ENCODE peak calls at places on chromosomes 2 and 18, in ten cellular contexts. U is endothelial cell of umbilical vein, I is uterus, H is A549, E is spleen, W is ovary, K is adrenal gland, N is tibial nerve, C is body of pancreas, O is H54. A is an unnamed sample.
A peak's percentile ranks its signal among the peaks of the same experiment; 100 is the strongest.

GRCh38 chr2:65431417-65432226 is 777 bp downstream of the SPRED2 start:
- DNase-seq in N (no peak), K (peak; percentile 49), H (no peak), U (peak; percentile 25), W (peak; percentile 68), E (peak; percentile 89), O (no peak), C (peak; percentile 59), I (peak; percentile 40), A (peak; percentile 57)

GRCh38 chr2:227378371-227378782 is 729 bp downstream of the TM4SF20 start:
- DNase-seq in K (no peak), H (peak; percentile 46), E (no peak), W (no peak), N (no peak), I (no peak), O (peak; percentile 28), C (no peak), U (no peak), A (no peak)

GRCh38 chr2:190497428-190497827 is 37.1 kb downstream of the NEMP2 start:
- DNase-seq in I (no peak), E (no peak), N (no peak), H (no peak), W (no peak), O (no peak), C (no peak), U (no peak), K (no peak), A (no peak)

GRCh38 chr2:170660406-170660805 is 54.7 kb upstream of the SP5 start:
- DNase-seq in U (peak; percentile 5), O (no peak), E (no peak), K (no peak), C (peak; percentile 30), N (no peak), H (no peak), I (no peak), W (no peak), A (no peak)

GRCh38 chr2:209316141-209316540 is 107.7 kb upstream of the MAP2 start:
- DNase-seq in K (no peak), O (no peak), E (no peak), U (no peak), I (no peak), N (no peak), C (no peak), W (no peak), H (no peak), A (no peak)

GRCh38 chr2:163518762-163519161 is 217.0 kb downstream of the FIGN start:
- DNase-seq in U (no peak), C (no peak), H (no peak), E (no peak), W (no peak), I (no peak), N (no peak), O (no peak), K (no peak), A (no peak)

GRCh38 chr18:75036941-75037516 is 171.9 kb downstream of the PTGR3 start:
- DNase-seq in I (no peak), C (no peak), O (no peak), E (no peak), W (no peak), H (no peak), U (no peak), K (no peak), N (no peak), A (no peak)

GRCh38 chr2:151669585-151670081 is 64.6 kb downstream of the NEB start:
- DNase-seq in O (no peak), I (no peak), N (no peak), K (no peak), W (no peak), C (no peak), U (no peak), E (no peak), H (no peak), A (no peak)

GRCh38 chr2:238152811-238153688 is 5.7 kb upstream of the ERFE start:
- DNase-seq in K (no peak), H (no peak), W (no peak), U (no peak), O (no peak), I (no peak), E (no peak), N (no peak), C (no peak), A (no peak)

GRCh38 chr2:238149841-238150572 is 8.8 kb upstream of the ERFE start:
- DNase-seq in I (no peak), K (no peak), U (no peak), N (no peak), O (no peak), H (no peak), C (no peak), E (no peak), W (no peak), A (no peak)

GRCh38 chr2:238150686-238151085 is 8.1 kb upstream of the ERFE start:
- DNase-seq in I (no peak), H (no peak), U (no peak), O (no peak), E (no peak), K (no peak), N (no peak), C (no peak), W (no peak), A (no peak)

GRCh38 chr2:238151628-238152235 is 7.0 kb upstream of the ERFE start:
- DNase-seq in U (no peak), I (no peak), W (no peak), C (no peak), H (no peak), K (no peak), E (no peak), N (no peak), O (no peak), A (no peak)

GRCh38 chr2:238151205-238151604 is 7.6 kb upstream of the ERFE start:
- DNase-seq in N (no peak), K (no peak), O (no peak), U (no peak), W (no peak), H (no peak), I (no peak), E (no peak), C (no peak), A (no peak)
- TF ChIP-seq POLR2A in N (no peak), K (no peak), O (no peak), U (no peak), W (no peak), H (no peak), I (no peak), E (no peak), C (no peak), A (no peak)

DNA sequence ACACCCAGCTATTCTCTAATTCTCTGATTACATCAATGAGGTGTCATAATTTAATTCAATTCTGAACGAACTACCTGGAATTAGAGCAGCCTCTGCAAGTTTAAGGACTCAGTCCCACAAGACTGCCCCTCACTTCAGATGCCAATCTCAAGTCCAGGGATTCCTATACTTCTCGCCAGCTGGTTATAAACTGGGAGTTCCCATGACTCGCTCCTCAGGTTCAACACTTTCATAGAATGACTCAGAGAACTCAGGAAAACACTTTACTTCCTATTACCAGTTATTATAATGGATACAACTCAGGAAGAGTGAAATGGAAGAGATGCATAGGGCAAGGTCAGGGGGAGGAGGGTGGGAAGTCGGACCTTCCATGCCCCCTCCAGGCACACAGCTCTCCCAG is 112.3 kb upstream of the ATP5MC3 start:
- DNase-seq in U (peak; percentile 19), H (no peak), W (no peak), E (no peak), O (no peak), C (no peak), K (no peak), I (no peak), N (no peak), A (no peak)
- TF ChIP-seq POLR2A in U (no peak), H (no peak), W (no peak), E (no peak), O (no peak), C (no peak), K (no peak), I (no peak), N (no peak), A (no peak)

GRCh38 chr18:80034852-80035406 is 695 bp downstream of the RBFA start:
- DNase-seq in K (no peak), I (no peak), C (no peak), O (no peak), U (peak; percentile 20), W (no peak), N (no peak), E (no peak), H (no peak), A (no peak)

GRCh38 chr18:80035997-80036396 is 1.8 kb downstream of the RBFA start:
- DNase-seq in W (no peak), U (no peak), H (no peak), E (no peak), C (no peak), I (no peak), O (no peak), N (no peak), K (no peak), A (no peak)

GRCh38 chr18:80034068-80034851 is at the start of gene RBFA:
- DNase-seq in K (peak; percentile 99), H (peak; percentile 69), W (peak; percentile 99), E (peak; percentile 100), C (peak; percentile 100), O (peak; percentile 52), N (peak; percentile 98), I (peak; percentile 100), U (peak; percentile 99), A (peak; percentile 99)

GRCh38 chr18:80029690-80030089 is 4.5 kb upstream of the RBFA start:
- DNase-seq in H (no peak), E (no peak), W (no peak), O (no peak), K (no peak), U (no peak), N (no peak), I (no peak), C (no peak), A (no peak)

DNA sequence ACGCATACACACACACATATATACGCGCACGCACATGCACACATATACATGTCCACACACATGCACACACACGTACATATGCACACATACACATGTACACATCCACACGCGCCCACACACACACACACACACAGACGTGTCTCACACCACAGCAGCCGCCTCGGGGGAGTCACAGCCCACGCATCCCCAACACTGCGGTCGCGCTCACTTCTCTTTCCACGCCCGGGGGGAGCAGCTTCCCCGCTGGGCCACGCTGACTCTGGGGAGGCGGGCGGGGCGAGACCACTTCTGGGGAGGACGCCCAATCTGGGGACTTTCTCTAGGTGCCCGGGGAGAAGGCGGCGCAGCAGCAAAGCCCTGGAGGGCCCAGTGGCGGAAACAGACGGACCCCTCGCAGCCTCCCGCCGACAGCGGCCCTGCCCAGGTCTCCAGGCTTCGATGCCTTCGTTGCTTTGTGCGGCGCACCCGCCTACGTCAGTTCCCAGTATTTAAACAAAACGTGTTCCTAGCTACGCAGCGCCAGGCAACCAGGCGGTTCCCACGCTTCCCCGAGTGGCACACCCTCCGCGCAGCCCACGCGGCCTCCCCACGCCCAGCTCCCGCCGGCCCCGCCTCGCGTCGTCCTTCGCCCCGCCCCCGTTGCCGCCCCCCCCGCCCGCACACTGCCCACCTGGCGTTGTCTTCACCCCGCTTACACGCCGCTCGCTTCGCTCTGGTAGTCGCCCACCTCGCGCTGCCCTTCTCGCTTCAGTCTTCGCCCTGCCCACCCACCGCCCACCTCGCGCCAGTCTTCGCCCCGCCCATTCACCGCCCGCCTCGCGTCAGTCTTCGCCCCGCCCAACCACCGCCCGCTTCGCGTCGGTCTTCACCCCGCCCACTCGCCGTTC is 810 bp upstream of the RBFA start:
- DNase-seq in I (no peak), O (peak; percentile 37), U (no peak), C (no peak), E (no peak), W (no peak), N (no peak), K (no peak), H (peak; percentile 64), A (no peak)
- TF ChIP-seq POLR2A in I (no peak), O (no peak), U (no peak), C (peak; percentile 71), E (no peak), W (peak; percentile 39), N (no peak), K (peak; percentile 39), H (peak; percentile 20), A (no peak)

GRCh38 chr2:74554821-74555531 is 456 bp downstream of the DOK1 start:
- DNase-seq in E (peak; percentile 94), N (no peak), O (peak; percentile 59), H (no peak), I (peak; percentile 52), U (peak; percentile 63), W (peak; percentile 71), K (peak; percentile 51), C (peak; percentile 53), A (peak; percentile 79)

GRCh38 chr2:74551942-74552913 is 1.5 kb downstream of the LOXL3 start:
- DNase-seq in H (no peak), N (no peak), C (no peak), K (no peak), I (no peak), O (no peak), U (no peak), W (no peak), E (no peak), A (no peak)

GRCh38 chr2:74552914-74553811 is 579 bp downstream of the LOXL3 start:
- DNase-seq in N (no peak), H (no peak), K (peak; percentile 75), W (peak; percentile 53), E (peak; percentile 82), O (no peak), U (no peak), C (no peak), I (peak; percentile 36), A (no peak)

GRCh38 chr2:74555610-74556103 is 1.1 kb downstream of the DOK1 start:
- DNase-seq in W (no peak), C (no peak), H (no peak), E (peak; percentile 86), N (no peak), O (no peak), I (no peak), U (no peak), K (no peak), A (no peak)

DNA sequence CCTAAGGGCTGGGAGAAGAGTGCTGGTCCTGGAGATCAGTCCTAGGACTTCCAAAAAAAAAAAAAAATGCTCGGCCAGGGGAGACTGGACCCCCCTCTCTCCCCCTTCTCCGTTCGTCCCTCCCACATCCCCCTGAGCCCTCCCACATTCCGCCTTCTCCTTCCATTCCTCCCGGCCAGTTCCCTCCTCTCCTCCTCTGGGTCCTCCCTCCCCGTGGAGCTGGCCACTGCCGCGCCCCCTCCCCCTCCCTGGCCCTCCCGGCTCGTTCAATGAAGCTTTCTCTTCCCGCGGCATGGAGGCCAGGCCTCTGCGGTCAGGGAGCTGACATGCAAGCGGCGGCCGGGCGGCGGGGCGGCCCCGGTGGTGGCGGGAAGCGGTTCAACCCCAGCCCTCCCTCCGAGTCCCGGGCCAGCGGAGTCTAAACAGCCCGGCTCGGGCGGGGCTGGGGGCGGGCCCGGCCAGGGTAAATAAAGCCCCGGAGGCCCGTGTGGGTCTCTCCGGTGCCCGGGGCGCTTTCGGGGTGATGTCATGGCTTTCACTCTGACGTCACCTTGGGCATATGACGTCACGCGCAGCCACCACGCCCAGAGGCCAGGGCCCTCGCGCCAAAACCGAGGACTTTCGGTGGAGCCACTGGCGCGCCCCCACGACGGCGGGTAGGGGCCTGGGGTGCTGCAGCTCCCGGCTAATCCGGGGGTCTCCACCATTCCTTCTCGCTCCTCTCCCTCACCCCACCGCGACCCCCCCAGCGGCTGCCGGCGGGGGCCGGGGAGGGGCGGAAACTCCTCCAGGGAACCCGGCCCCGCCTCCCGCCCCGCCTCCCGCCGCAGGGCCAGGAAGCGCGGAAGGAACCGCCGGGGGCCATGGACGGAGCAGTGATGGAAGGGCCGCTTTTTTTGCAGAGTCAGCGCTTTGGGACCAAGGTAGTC is at the start of the genes DOK1 and LOXL3:
- DNase-seq in W (peak; percentile 91), O (peak; percentile 90), E (peak; percentile 97), H (peak; percentile 80), N (peak; percentile 73), U (peak; percentile 69), I (peak; percentile 87), C (peak; percentile 88), K (peak; percentile 86), A (peak; percentile 91)
- TF ChIP-seq POLR2A in W (peak; percentile 41), O (peak; percentile 43), E (peak; percentile 42), H (no peak), N (no peak), U (peak; percentile 14), I (no peak), C (peak; percentile 22), K (no peak), A (no peak)